ENCODE peak calls at places on chromosomes 4 and X, in ten cellular contexts. W is B cell, R is fibroblast of pulmonary artery, M is GM10248, I is GM13976, Y is IMR-90, O is right lobe of liver, V is AG09319, B is left lung, Z is WTC11. T is an unnamed sample.

GRCh38 chrX:21870494-21870893 is 14.7 kb downstream of the YY2 start:
- DNase-seq in W (no peak), R (no peak), M (no peak), I (no peak), Y (no peak), O (no peak), V (peak; percentile 7), B (no peak), Z (no peak), T (no peak)

GRCh38 chr4:18042754-18043153 is 21.2 kb upstream of the LCORL start:
- DNase-seq in W (peak; percentile 11), R (no peak), M (no peak), I (no peak), Y (no peak), O (no peak), V (no peak), B (no peak), Z (no peak), T (no peak)

GRCh38 chr4:36043901-36044300 is 200.4 kb downstream of the ARAP2 start:
- DNase-seq in W (no peak), R (no peak), M (no peak), I (no peak), Y (no peak), O (no peak), V (no peak), B (no peak), Z (no peak), T (no peak)

GRCh38 chr4:17476811-17477210 is 35.1 kb downstream of the QDPR start:
- DNase-seq in W (no peak), R (no peak), M (no peak), I (peak; percentile 5), Y (no peak), O (no peak), V (no peak), B (no peak), Z (no peak), T (no peak)

GRCh38 chr4:174259580-174259979 is 23.9 kb downstream of the FBXO8 start:
- DNase-seq in W (no peak), R (peak; percentile 15), M (no peak), I (no peak), Y (no peak), O (no peak), V (no peak), B (no peak), Z (no peak), T (no peak)

GRCh38 chr4:1855334-1856070 is 454 bp downstream of the LETM1 start:
- DNase-seq in W (no peak), R (no peak), M (no peak), I (peak; percentile 57), Y (no peak), O (no peak), V (no peak), B (no peak), Z (no peak), T (peak; percentile 48)

GRCh38 chrX:373641-374471 is 12.9 kb downstream of the PPP2R3B start:
- DNase-seq in W (peak; percentile 25), R (peak; percentile 31), M (no peak), I (no peak), Y (peak; percentile 27), O (no peak), V (no peak), B (no peak), Z (peak; percentile 77), T (no peak)

GRCh38 chr4:185774815-185775684 is 36.9 kb downstream of the SORBS2 start:
- DNase-seq in W (no peak), R (peak; percentile 87), M (no peak), I (no peak), Y (peak; percentile 74), O (peak; percentile 59), V (peak; percentile 36), B (peak; percentile 64), Z (no peak), T (no peak)

GRCh38 chr4:8709729-8710360 is 117.3 kb downstream of the CPZ start:
- DNase-seq in W (no peak), R (no peak), M (no peak), I (no peak), Y (no peak), O (peak; percentile 37), V (no peak), B (no peak), Z (peak; percentile 12), T (no peak)

GRCh38 chr4:147117400-147117799 is 171.7 kb upstream of the TTC29 start:
- DNase-seq in W (no peak), R (peak; percentile 66), M (no peak), I (no peak), Y (no peak), O (no peak), V (no peak), B (no peak), Z (no peak), T (no peak)

GRCh38 chr4:83922419-83922818 is 386.5 kb downstream of the GPAT3 start:
- DNase-seq in W (no peak), R (no peak), M (no peak), I (no peak), Y (no peak), O (no peak), V (no peak), B (no peak), Z (no peak), T (no peak)

GRCh38 chrX:24242649-24243556 is 71.0 kb downstream of the SUPT20HL2 start:
- DNase-seq in W (peak; percentile 21), R (peak; percentile 87), M (peak; percentile 31), I (peak; percentile 31), Y (peak; percentile 63), O (peak; percentile 51), V (peak; percentile 97), B (no peak), Z (no peak), T (peak; percentile 24)

GRCh38 chrX:7943600-7944245 is 16.5 kb upstream of the PNPLA4 start:
- DNase-seq in W (no peak), R (no peak), M (no peak), I (no peak), Y (no peak), O (no peak), V (no peak), B (no peak), Z (no peak), T (no peak)

GRCh38 chr4:145097821-145098674 is at the start of the genes ABCE1 and ANAPC10:
- DNase-seq in W (peak; percentile 98), R (peak; percentile 99), M (peak; percentile 93), I (peak; percentile 91), Y (peak; percentile 99), O (peak; percentile 97), V (peak; percentile 94), B (peak; percentile 97), Z (peak; percentile 95), T (peak; percentile 88)

GRCh38 chr4:600166-600565 is 24.1 kb upstream of the TMEM271 start:
- DNase-seq in W (no peak), R (no peak), M (no peak), I (no peak), Y (no peak), O (peak; percentile 31), V (no peak), B (no peak), Z (no peak), T (no peak)

GRCh38 chr4:604131-604530 is 21.2 kb upstream of the PDE6B start:
- DNase-seq in W (no peak), R (no peak), M (no peak), I (peak; percentile 51), Y (no peak), O (no peak), V (no peak), B (no peak), Z (no peak), T (no peak)

GRCh38 chr4:600850-601515 is 24.4 kb upstream of the PDE6B start:
- DNase-seq in W (no peak), R (no peak), M (no peak), I (peak; percentile 14), Y (no peak), O (peak; percentile 15), V (no peak), B (no peak), Z (no peak), T (no peak)

GRCh38 chr4:601612-602558 is 23.5 kb upstream of the PDE6B start:
- DNase-seq in W (no peak), R (no peak), M (no peak), I (no peak), Y (no peak), O (peak; percentile 12), V (no peak), B (no peak), Z (no peak), T (no peak)

GRCh38 chr4:602559-602942 is 22.8 kb upstream of the PDE6B start:
- DNase-seq in W (peak; percentile 20), R (peak; percentile 29), M (peak; percentile 56), I (peak; percentile 81), Y (no peak), O (peak; percentile 42), V (no peak), B (peak; percentile 64), Z (peak; percentile 99), T (no peak)
- TF ChIP-seq CTCF in W (peak; percentile 22), R (peak; percentile 48), M (peak; percentile 75), I (peak; percentile 42), Y (no peak), O (peak; percentile 7), V (peak; percentile 5), B (peak; percentile 58), Z (peak; percentile 92), T (peak; percentile 61)

GRCh38 chr4:121421594-121421993 is 40.8 kb upstream of the QRFPR start:
- DNase-seq in W (no peak), R (peak; percentile 42), M (no peak), I (no peak), Y (no peak), O (no peak), V (no peak), B (no peak), Z (no peak), T (no peak)
- TF ChIP-seq CTCF in W (no peak), R (peak; percentile 49), M (peak; percentile 20), I (peak; percentile 2), Y (no peak), O (no peak), V (peak; percentile 10), B (no peak), Z (no peak), T (peak; percentile 36)

GRCh38 chr4:10552591-10553280 is 95.5 kb upstream of the ZNF518B start:
- DNase-seq in W (no peak), R (no peak), M (no peak), I (no peak), Y (no peak), O (no peak), V (no peak), B (no peak), Z (no peak), T (no peak)

DNA sequence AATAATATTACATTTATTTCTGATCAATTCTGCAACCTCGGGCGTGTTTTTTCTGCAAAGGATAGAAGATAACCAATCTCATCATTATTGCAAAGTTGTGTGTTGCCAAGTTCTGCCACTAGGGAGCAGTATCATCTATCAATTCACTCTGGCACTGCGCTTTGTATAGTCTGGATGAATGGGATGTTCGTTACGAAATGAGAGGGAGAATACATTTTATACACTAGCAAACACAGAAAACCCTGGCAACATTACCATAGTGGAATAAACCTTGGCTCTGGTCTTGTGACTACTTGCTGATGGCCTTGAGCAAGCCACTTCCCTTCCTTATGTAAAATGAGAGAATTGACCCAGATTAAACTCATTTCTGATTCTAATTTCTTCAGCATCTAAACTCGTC is 97.5 kb upstream of the ZNF518B start:
- DNase-seq in W (peak; percentile 67), R (peak; percentile 86), M (peak; percentile 37), I (peak; percentile 57), Y (peak; percentile 59), O (peak; percentile 48), V (peak; percentile 5), B (no peak), Z (peak; percentile 56), T (peak; percentile 36)
- TF ChIP-seq CTCF in W (peak; percentile 93), R (peak; percentile 91), M (peak; percentile 80), I (peak; percentile 71), Y (peak; percentile 84), O (peak; percentile 83), V (peak; percentile 85), B (peak; percentile 71), Z (peak; percentile 35), T (peak; percentile 74)

GRCh38 chr4:143046454-143046853 is 138.3 kb upstream of the USP38 start:
- DNase-seq in W (no peak), R (no peak), M (no peak), I (no peak), Y (no peak), O (no peak), V (no peak), B (no peak), Z (no peak), T (no peak)
- TF ChIP-seq CTCF in W (no peak), R (no peak), M (no peak), I (no peak), Y (no peak), O (no peak), V (no peak), B (no peak), Z (no peak), T (no peak)